ENCODE peak calls at places on chromosomes 6 and 20, in five cellular contexts. One of them, this sample, is unnamed.
A peak's percentile ranks its signal among the peaks of the same experiment; 100 is the strongest.

GRCh38 chr6:109793793-109794192 is 102.7 kb downstream of the FIG4 start:
- DNase-seq in GM12878: no peak
- DNase-seq in SK-N-SH: no peak
- DNase-seq in HepG2: no peak
- DNase-seq in K562: peak; percentile 16
- DNase-seq in this sample: peak; percentile 83

GRCh38 chr6:143049611-143050010 is 11.1 kb upstream of the AIG1 start:
- DNase-seq in GM12878: no peak
- DNase-seq in SK-N-SH: no peak
- DNase-seq in HepG2: no peak
- DNase-seq in K562: no peak
- DNase-seq in this sample: no peak

GRCh38 chr20:38083338-38084048 is 49.9 kb downstream of the RPRD1B start:
- DNase-seq in GM12878: no peak
- DNase-seq in SK-N-SH: no peak
- DNase-seq in HepG2: no peak
- DNase-seq in K562: no peak
- DNase-seq in this sample: no peak

GRCh38 chr6:80165819-80166218 is 59.3 kb downstream of the BCKDHB start:
- DNase-seq in GM12878: no peak
- DNase-seq in SK-N-SH: no peak
- DNase-seq in HepG2: no peak
- DNase-seq in K562: no peak
- DNase-seq in this sample: no peak

GRCh38 chr6:125213936-125214335 is 60.4 kb downstream of the TPD52L1 start:
- DNase-seq in GM12878: no peak
- DNase-seq in SK-N-SH: no peak
- DNase-seq in HepG2: no peak
- DNase-seq in K562: no peak
- DNase-seq in this sample: no peak

GRCh38 chr6:74073429-74073828 is 377.4 kb downstream of the CD109 start:
- DNase-seq in GM12878: no peak
- DNase-seq in SK-N-SH: no peak
- DNase-seq in HepG2: no peak
- DNase-seq in K562: no peak
- DNase-seq in this sample: peak; percentile 19

GRCh38 chr6:106630366-106630765 is 988 bp downstream of the QRSL1 start:
- DNase-seq in GM12878: no peak
- DNase-seq in SK-N-SH: no peak
- DNase-seq in HepG2: no peak
- DNase-seq in K562: peak; percentile 23
- DNase-seq in this sample: no peak

GRCh38 chr6:16332175-16332542 is 93.8 kb downstream of the GMPR start:
- DNase-seq in GM12878: peak; percentile 78
- DNase-seq in SK-N-SH: peak; percentile 81
- DNase-seq in HepG2: peak; percentile 78
- DNase-seq in K562: peak; percentile 91
- DNase-seq in this sample: no peak

GRCh38 chr6:34992353-34992752 is 103.3 kb downstream of the ANKS1A start:
- DNase-seq in GM12878: no peak
- DNase-seq in SK-N-SH: no peak
- DNase-seq in HepG2: no peak
- DNase-seq in K562: no peak
- DNase-seq in this sample: no peak

GRCh38 chr6:116500969-116501433 is 10.4 kb upstream of the CALHM5 start:
- DNase-seq in GM12878: no peak
- DNase-seq in SK-N-SH: no peak
- DNase-seq in HepG2: no peak
- DNase-seq in K562: peak; percentile 20
- DNase-seq in this sample: no peak

GRCh38 chr6:28742668-28743270 is 181.0 kb downstream of the TRIM27 start:
- DNase-seq in GM12878: no peak
- DNase-seq in SK-N-SH: no peak
- DNase-seq in HepG2: peak; percentile 59
- DNase-seq in K562: peak; percentile 44
- DNase-seq in this sample: peak; percentile 86

GRCh38 chr6:144284753-144285547 is at the start of gene UTRN:
- DNase-seq in GM12878: no peak
- DNase-seq in SK-N-SH: peak; percentile 48
- DNase-seq in HepG2: peak; percentile 74
- DNase-seq in K562: peak; percentile 47
- DNase-seq in this sample: no peak

GRCh38 chr20:4697874-4698221 is 23.9 kb upstream of the PRND start:
- DNase-seq in GM12878: no peak
- DNase-seq in SK-N-SH: no peak
- DNase-seq in HepG2: no peak
- DNase-seq in K562: no peak
- DNase-seq in this sample: no peak

GRCh38 chr20:23231561-23232218 is 118.9 kb upstream of the NXT1 start:
- DNase-seq in GM12878: no peak
- DNase-seq in SK-N-SH: no peak
- DNase-seq in HepG2: peak; percentile 45
- DNase-seq in K562: no peak
- DNase-seq in this sample: no peak

GRCh38 chr6:166810864-166811263 is 145.5 kb downstream of the RNASET2 start:
- DNase-seq in GM12878: no peak
- DNase-seq in SK-N-SH: no peak
- DNase-seq in HepG2: no peak
- DNase-seq in K562: no peak
- DNase-seq in this sample: no peak

GRCh38 chr20:34541917-34542316 is 16.6 kb upstream of the MAP1LC3A start:
- DNase-seq in GM12878: no peak
- DNase-seq in SK-N-SH: no peak
- DNase-seq in HepG2: no peak
- DNase-seq in K562: no peak
- DNase-seq in this sample: no peak

GRCh38 chr20:57880155-57880648 is 170.4 kb upstream of the PMEPA1 start:
- DNase-seq in GM12878: no peak
- DNase-seq in SK-N-SH: no peak
- DNase-seq in HepG2: no peak
- DNase-seq in K562: no peak
- DNase-seq in this sample: no peak

GRCh38 chr6:128339635-128340436 is 180.6 kb downstream of the PTPRK start:
- DNase-seq in GM12878: no peak
- DNase-seq in SK-N-SH: no peak
- DNase-seq in HepG2: peak; percentile 79
- DNase-seq in K562: no peak
- DNase-seq in this sample: no peak

GRCh38 chr6:37809144-37809543 is 10.4 kb upstream of the ZFAND3 start:
- DNase-seq in GM12878: no peak
- DNase-seq in SK-N-SH: no peak
- DNase-seq in HepG2: no peak
- DNase-seq in K562: no peak
- DNase-seq in this sample: no peak

GRCh38 chr6:130366011-130366963 is at the start of gene TMEM200A:
- DNase-seq in GM12878: no peak
- DNase-seq in SK-N-SH: peak; percentile 48
- DNase-seq in HepG2: no peak
- DNase-seq in K562: no peak
- DNase-seq in this sample: no peak

GRCh38 chr6:56382416-56382940 is 135.1 kb upstream of the COL21A1 start:
- DNase-seq in GM12878: no peak
- DNase-seq in SK-N-SH: no peak
- DNase-seq in HepG2: no peak
- DNase-seq in K562: no peak
- DNase-seq in this sample: no peak

GRCh38 chr6:11329841-11330765 is 97.6 kb upstream of the NEDD9 start:
- DNase-seq in GM12878: no peak
- DNase-seq in SK-N-SH: no peak
- DNase-seq in HepG2: no peak
- DNase-seq in K562: no peak
- DNase-seq in this sample: no peak

GRCh38 chr20:16018881-16019280 is 554.4 kb downstream of the KIF16B start:
- DNase-seq in GM12878: no peak
- DNase-seq in SK-N-SH: no peak
- DNase-seq in HepG2: no peak
- DNase-seq in K562: no peak
- DNase-seq in this sample: no peak

GRCh38 chr20:24560571-24561485 is 91.4 kb downstream of the SYNDIG1 start:
- DNase-seq in GM12878: no peak
- DNase-seq in SK-N-SH: no peak
- DNase-seq in HepG2: no peak
- DNase-seq in K562: no peak
- DNase-seq in this sample: no peak

GRCh38 chr6:24788031-24788665 is 10.6 kb downstream of the ARMH2 start:
- DNase-seq in GM12878: no peak
- DNase-seq in SK-N-SH: no peak
- DNase-seq in HepG2: no peak
- DNase-seq in K562: no peak
- DNase-seq in this sample: no peak

GRCh38 chr20:63831696-63832686 is 927 bp upstream of the ZBTB46 start:
- DNase-seq in GM12878: no peak
- DNase-seq in SK-N-SH: peak; percentile 70
- DNase-seq in HepG2: peak; percentile 64
- DNase-seq in K562: peak; percentile 78
- DNase-seq in this sample: peak; percentile 4

GRCh38 chr6:154537486-154537885 is 27.0 kb upstream of the CNKSR3 start:
- DNase-seq in GM12878: no peak
- DNase-seq in SK-N-SH: no peak
- DNase-seq in HepG2: no peak
- DNase-seq in K562: no peak
- DNase-seq in this sample: no peak

GRCh38 chr6:28980797-28981390 is 24.2 kb downstream of the ZNF311 start:
- DNase-seq in GM12878: peak; percentile 11
- DNase-seq in SK-N-SH: peak; percentile 86
- DNase-seq in HepG2: peak; percentile 100
- DNase-seq in K562: peak; percentile 84
- DNase-seq in this sample: peak; percentile 80

GRCh38 chr20:31608256-31608980 is 3.3 kb downstream of the ID1 start:
- DNase-seq in GM12878: no peak
- DNase-seq in SK-N-SH: peak; percentile 81
- DNase-seq in HepG2: peak; percentile 100
- DNase-seq in K562: peak; percentile 74
- DNase-seq in this sample: peak; percentile 91

GRCh38 chr6:154508573-154509375 is 1.7 kb downstream of the CNKSR3 start:
- DNase-seq in GM12878: no peak
- DNase-seq in SK-N-SH: peak; percentile 33
- DNase-seq in HepG2: peak; percentile 92
- DNase-seq in K562: peak; percentile 33
- DNase-seq in this sample: no peak

GRCh38 chr20:37347891-37348642 is 2.1 kb downstream of the SRC start:
- DNase-seq in GM12878: no peak
- DNase-seq in SK-N-SH: peak; percentile 26
- DNase-seq in HepG2: no peak
- DNase-seq in K562: no peak
- DNase-seq in this sample: no peak

DNA sequence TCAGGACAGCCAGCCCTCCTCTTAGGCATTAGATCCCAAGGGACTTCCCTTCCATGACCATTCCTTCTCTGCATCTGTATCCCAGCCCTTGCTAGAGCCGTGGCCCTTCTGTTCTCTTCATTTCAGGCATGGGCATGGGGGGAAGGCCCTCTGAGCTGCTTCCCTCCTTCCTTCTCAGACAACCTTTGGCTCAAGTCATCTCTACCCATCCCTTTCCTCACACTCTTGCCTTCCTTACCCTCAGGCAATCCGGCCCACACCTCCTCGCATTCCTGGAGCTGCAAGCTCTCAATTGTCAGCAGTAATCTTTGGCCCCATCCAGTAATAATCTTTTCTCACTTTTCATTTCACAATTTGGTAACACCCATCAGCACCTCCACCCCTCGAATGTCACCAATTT is 426.9 kb upstream of the JARID2 start:
- DNase-seq in GM12878: no peak
- DNase-seq in SK-N-SH: no peak
- DNase-seq in HepG2: no peak
- DNase-seq in K562: no peak
- DNase-seq in this sample: no peak
- TF ChIP-seq ZBTB33 in GM12878: no peak
- TF ChIP-seq ZBTB33 in SK-N-SH: no peak
- TF ChIP-seq ZBTB33 in HepG2: no peak
- TF ChIP-seq ZBTB33 in K562: no peak
- TF ChIP-seq ZBTB33 in this sample: no peak

GRCh38 chr6:168123165-168123911 is 44.3 kb upstream of the FRMD1 start:
- DNase-seq in GM12878: no peak
- DNase-seq in SK-N-SH: no peak
- DNase-seq in HepG2: no peak
- DNase-seq in K562: no peak
- DNase-seq in this sample: no peak
- TF ChIP-seq RAD21 in GM12878: no peak
- TF ChIP-seq RAD21 in SK-N-SH: no peak
- TF ChIP-seq RAD21 in HepG2: no peak
- TF ChIP-seq RAD21 in K562: no peak
- TF ChIP-seq RAD21 in this sample: no peak

GRCh38 chr20:1758765-1759164 is 101.2 kb upstream of the SIRPG start:
- DNase-seq in GM12878: no peak
- DNase-seq in SK-N-SH: no peak
- DNase-seq in HepG2: no peak
- DNase-seq in K562: no peak
- DNase-seq in this sample: no peak

GRCh38 chr20:1761598-1761997 is 104.0 kb upstream of the SIRPG start:
- DNase-seq in GM12878: no peak
- DNase-seq in SK-N-SH: no peak
- DNase-seq in HepG2: no peak
- DNase-seq in K562: no peak
- DNase-seq in this sample: no peak

GRCh38 chr20:1764136-1765033 is 106.8 kb upstream of the SIRPG start:
- DNase-seq in GM12878: peak; percentile 57
- DNase-seq in SK-N-SH: peak; percentile 65
- DNase-seq in HepG2: peak; percentile 73
- DNase-seq in K562: peak; percentile 29
- DNase-seq in this sample: peak; percentile 78

GRCh38 chr20:1757606-1758507 is 100.3 kb upstream of the SIRPG start:
- DNase-seq in GM12878: no peak
- DNase-seq in SK-N-SH: no peak
- DNase-seq in HepG2: no peak
- DNase-seq in K562: no peak
- DNase-seq in this sample: no peak

GRCh38 chr20:1761116-1761515 is 103.5 kb upstream of the SIRPG start:
- DNase-seq in GM12878: no peak
- DNase-seq in SK-N-SH: no peak
- DNase-seq in HepG2: no peak
- DNase-seq in K562: no peak
- DNase-seq in this sample: peak; percentile 13
- TF ChIP-seq ZBTB33 in GM12878: no peak
- TF ChIP-seq ZBTB33 in SK-N-SH: no peak
- TF ChIP-seq ZBTB33 in HepG2: no peak
- TF ChIP-seq ZBTB33 in K562: no peak
- TF ChIP-seq ZBTB33 in this sample: no peak

GRCh38 chr6:158111987-158112386 is 56.1 kb downstream of the SERAC1 start:
- DNase-seq in GM12878: no peak
- DNase-seq in SK-N-SH: no peak
- DNase-seq in HepG2: no peak
- DNase-seq in K562: no peak
- DNase-seq in this sample: no peak

GRCh38 chr6:158110986-158111385 is 57.1 kb downstream of the SERAC1 start:
- DNase-seq in GM12878: no peak
- DNase-seq in SK-N-SH: no peak
- DNase-seq in HepG2: no peak
- DNase-seq in K562: no peak
- DNase-seq in this sample: no peak

GRCh38 chr6:158104696-158105095 is 63.4 kb downstream of the SERAC1 start:
- DNase-seq in GM12878: no peak
- DNase-seq in SK-N-SH: no peak
- DNase-seq in HepG2: no peak
- DNase-seq in K562: no peak
- DNase-seq in this sample: no peak

GRCh38 chr6:158115102-158115501 is 53.0 kb downstream of the SERAC1 start:
- DNase-seq in GM12878: no peak
- DNase-seq in SK-N-SH: no peak
- DNase-seq in HepG2: no peak
- DNase-seq in K562: no peak
- DNase-seq in this sample: no peak

GRCh38 chr6:158109744-158110143 is 58.3 kb downstream of the SERAC1 start:
- DNase-seq in GM12878: no peak
- DNase-seq in SK-N-SH: no peak
- DNase-seq in HepG2: no peak
- DNase-seq in K562: no peak
- DNase-seq in this sample: no peak
- TF ChIP-seq RAD21 in GM12878: no peak
- TF ChIP-seq RAD21 in SK-N-SH: no peak
- TF ChIP-seq RAD21 in HepG2: no peak
- TF ChIP-seq RAD21 in K562: no peak
- TF ChIP-seq RAD21 in this sample: no peak

This sample was measured in HCT116.